ENCODE peak calls at places on chromosomes 1 and 21, in seven cellular contexts. B is AG10803, G is foreskin fibroblast, P is transverse colon, F is endothelial cell of umbilical vein, T is epithelial cell of esophagus, K is fibroblast of mammary gland. S is an unnamed sample.

GRCh38 chr1:41650176-41650519 is 165.7 kb upstream of the EDN2 start:
- DNase-seq in G (peak; percentile 20), P (no peak), T (no peak), F (no peak), B (peak; percentile 61), K (peak; percentile 22), S (no peak)

GRCh38 chr1:224181453-224181810 is 1.6 kb upstream of the DEGS1 start:
- DNase-seq in P (no peak), K (no peak), B (no peak), G (no peak), T (no peak), F (no peak), S (no peak)

GRCh38 chr1:17572264-17572985 is 32.9 kb downstream of the ARHGEF10L start:
- DNase-seq in P (peak; percentile 60), K (no peak), T (no peak), G (no peak), F (no peak), B (no peak), S (no peak)

GRCh38 chr1:226949401-226949800 is 9.3 kb downstream of the COQ8A start:
- DNase-seq in K (no peak), P (no peak), F (no peak), B (no peak), G (no peak), T (no peak), S (no peak)

GRCh38 chr1:17120962-17121837 is 1.9 kb upstream of the PADI2 start:
- DNase-seq in P (no peak), K (peak; percentile 29), T (no peak), F (no peak), B (peak; percentile 18), G (peak; percentile 20), S (peak; percentile 55)

GRCh38 chr1:79082233-79082632 is 75.7 kb upstream of the ADGRL4 start:
- DNase-seq in T (no peak), F (peak; percentile 18), B (no peak), P (no peak), G (no peak), K (no peak), S (no peak)

GRCh38 chr1:7574121-7575040 is 196.7 kb upstream of the VAMP3 start:
- DNase-seq in G (no peak), T (no peak), B (no peak), K (peak; percentile 4), F (peak; percentile 56), P (no peak), S (no peak)

GRCh38 chr1:143720087-143721023 is 251.4 kb downstream of the FAM72C start:
- DNase-seq in P (peak; percentile 44), G (no peak), T (peak; percentile 48), K (peak; percentile 30), F (no peak), B (no peak), S (no peak)

GRCh38 chr1:36644556-36644955 is 161.8 kb upstream of the CSF3R start:
- DNase-seq in P (no peak), G (no peak), B (no peak), K (no peak), F (no peak), T (no peak), S (no peak)

GRCh38 chr1:96538883-96539282 is 182.7 kb upstream of the PTBP2 start:
- DNase-seq in T (peak; percentile 20), K (peak; percentile 98), F (no peak), G (peak; percentile 96), B (peak; percentile 97), P (peak; percentile 32), S (peak; percentile 99)

GRCh38 chr21:14878971-14879370 is 185.8 kb downstream of the NRIP1 start:
- DNase-seq in B (no peak), T (peak; percentile 81), F (no peak), G (no peak), K (no peak), P (no peak), S (no peak)

GRCh38 chr1:39508857-39509305 is 17.4 kb downstream of the BMP8A start:
- DNase-seq in F (no peak), B (peak; percentile 40), P (no peak), K (peak; percentile 68), T (peak; percentile 30), G (no peak), S (peak; percentile 25)

GRCh38 chr1:212607206-212607923 is 1.2 kb upstream of the ATF3 start:
- DNase-seq in F (peak; percentile 24), K (no peak), P (peak; percentile 55), T (no peak), B (no peak), G (peak; percentile 28), S (no peak)

GRCh38 chr1:228459091-228459993 is 27.8 kb upstream of the RNF187 start:
- DNase-seq in G (peak; percentile 89), F (peak; percentile 66), T (peak; percentile 86), P (peak; percentile 58), K (peak; percentile 85), B (peak; percentile 83), S (peak; percentile 86)

GRCh38 chr1:50271968-50272578 is 151.2 kb downstream of the DMRTA2 start:
- DNase-seq in B (peak; percentile 13), P (peak; percentile 40), K (peak; percentile 31), F (peak; percentile 3), G (peak; percentile 60), T (peak; percentile 34), S (no peak)

GRCh38 chr1:222061711-222062359 is 319.9 kb upstream of the DUSP10 start:
- DNase-seq in F (no peak), B (no peak), T (no peak), P (no peak), G (no peak), K (peak; percentile 11), S (no peak)

GRCh38 chr21:38805282-38806152 is at the start of gene ETS2:
- DNase-seq in F (peak; percentile 81), K (peak; percentile 88), B (peak; percentile 87), G (peak; percentile 95), P (peak; percentile 93), T (peak; percentile 97), S (peak; percentile 92)

GRCh38 chr1:3890389-3891328 is 9.4 kb downstream of the C1orf174 start:
- DNase-seq in F (no peak), K (no peak), G (no peak), B (no peak), T (no peak), P (no peak), S (no peak)

GRCh38 chr21:30710499-30710898 is 8.1 kb downstream of the KRTAP21-3 start:
- DNase-seq in T (peak; percentile 86), B (no peak), F (no peak), P (no peak), K (no peak), G (no peak), S (no peak)

GRCh38 chr1:64318428-64318827 is 115.0 kb downstream of the UBE2U start:
- DNase-seq in P (no peak), F (no peak), B (peak; percentile 25), T (no peak), K (no peak), G (peak; percentile 10), S (no peak)

GRCh38 chr1:153919879-153920852 is 2.6 kb downstream of the GATAD2B start:
- DNase-seq in F (peak; percentile 29), T (peak; percentile 15), B (peak; percentile 28), P (no peak), G (peak; percentile 69), K (peak; percentile 53), S (peak; percentile 47)
- TF ChIP-seq CTCF in F (no peak), T (peak; percentile 28), B (peak; percentile 46), P (no peak), G (peak; percentile 24), K (peak; percentile 34), S (peak; percentile 51)

GRCh38 chr1:214604543-214604942 is 1.5 kb downstream of the CENPF start:
- DNase-seq in K (peak; percentile 33), P (no peak), F (peak; percentile 10), G (peak; percentile 71), B (peak; percentile 40), T (no peak), S (no peak)
- H3K4me3 ChIP-seq in K (peak overlapping the region; percentile 94), P (no peak overlapping the region), F (peak overlapping the region; percentile 80), G (peak overlapping the region; percentile 71), B (peak overlapping the region; percentile 78), T (peak overlapping the region; percentile 82), S (peak overlapping the region; percentile 82)

GRCh38 chr21:42127164-42128125 is 56.3 kb downstream of the UMODL1 start:
- DNase-seq in B (no peak), P (no peak), G (no peak), T (no peak), F (no peak), K (no peak), S (no peak)

GRCh38 chr21:42124826-42125570 is 53.9 kb downstream of the UMODL1 start:
- DNase-seq in B (no peak), P (no peak), K (no peak), G (no peak), F (no peak), T (no peak), S (no peak)

GRCh38 chr21:42124081-42124480 is 53.0 kb downstream of the UMODL1 start:
- DNase-seq in T (no peak), B (no peak), K (no peak), G (no peak), P (no peak), F (no peak), S (no peak)

GRCh38 chr21:42123509-42123908 is 52.4 kb downstream of the UMODL1 start:
- DNase-seq in B (no peak), G (no peak), K (no peak), P (no peak), T (no peak), F (no peak), S (no peak)

DNA sequence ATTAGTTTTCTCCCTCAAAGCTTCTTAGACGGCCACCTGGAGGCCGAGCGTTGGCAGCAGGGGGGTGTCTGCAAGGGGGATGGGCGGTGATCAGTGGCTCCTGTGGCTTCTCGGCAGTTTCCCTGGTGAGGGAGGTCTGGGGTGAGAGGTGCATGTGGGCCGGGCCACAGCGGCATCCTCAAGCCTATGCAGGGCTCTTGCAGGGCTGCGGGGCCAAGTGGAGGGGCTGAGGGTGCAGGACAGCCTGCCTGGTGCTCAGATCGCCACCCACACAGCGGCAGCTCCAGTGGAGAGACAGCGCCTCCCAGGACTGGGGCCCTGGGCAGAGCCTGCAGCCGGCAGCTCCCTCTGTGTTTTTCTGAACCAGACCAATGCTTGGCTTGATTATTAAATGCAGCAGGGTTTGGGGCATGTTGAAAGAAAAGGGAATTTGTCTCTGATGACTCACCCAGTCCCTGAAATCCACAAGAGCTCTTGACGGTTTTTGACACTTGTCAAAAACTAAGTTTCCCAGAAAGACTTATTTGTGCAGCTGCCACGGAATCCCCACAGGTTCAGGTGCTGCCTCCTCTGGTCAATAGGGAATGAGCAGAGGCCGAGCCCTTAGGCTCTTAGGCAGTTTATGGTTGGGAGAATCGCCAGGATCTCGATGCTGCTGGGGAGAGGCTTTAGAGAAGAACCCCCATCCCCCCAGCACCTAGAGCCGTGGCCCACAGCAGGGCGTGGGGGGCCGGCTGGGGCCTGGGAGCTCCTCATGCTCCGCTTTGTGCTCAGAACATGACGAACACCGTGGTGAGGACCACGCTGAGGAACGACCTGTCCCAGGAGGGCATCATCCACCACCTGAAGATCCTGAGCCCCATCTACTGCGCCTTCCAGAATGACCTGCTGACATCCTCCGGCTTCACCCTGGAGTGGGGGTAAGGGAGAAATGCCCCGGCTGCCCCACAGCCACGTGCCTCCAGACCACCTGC is 54.7 kb downstream of the UMODL1 start:
- DNase-seq in B (peak; percentile 69), T (peak; percentile 41), G (peak; percentile 61), P (no peak), F (no peak), K (peak; percentile 64), S (peak; percentile 33)
- TF ChIP-seq CTCF in B (peak; percentile 19), T (peak; percentile 38), G (no peak), P (no peak), F (no peak), K (peak; percentile 22), S (peak; percentile 14)

DNA sequence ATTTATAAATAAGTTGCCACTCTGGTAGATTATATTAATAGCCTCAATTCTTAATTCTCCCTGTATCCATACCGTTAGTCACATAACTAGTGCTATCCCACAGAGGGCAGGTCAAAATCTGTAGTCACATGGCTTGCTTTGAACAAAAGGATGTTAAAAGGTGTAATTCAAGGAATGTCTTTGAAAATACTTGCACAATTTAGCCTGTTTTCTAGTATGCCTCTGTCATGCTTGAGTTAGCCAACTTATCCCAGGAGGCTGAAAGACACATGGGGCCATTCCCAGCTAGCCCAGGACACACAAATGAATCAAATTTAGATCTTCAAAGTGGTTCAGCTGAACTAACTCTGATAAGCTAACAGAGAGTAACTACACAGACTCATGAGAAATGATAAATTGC is 758.5 kb upstream of the NEGR1 start:
- DNase-seq in B (no peak), G (no peak), P (no peak), K (no peak), F (no peak), T (no peak), S (no peak)
- H3K4me3 ChIP-seq in B (no peak overlapping the region), G (no peak overlapping the region), P (no peak overlapping the region), K (no peak overlapping the region), F (no peak overlapping the region), T (no peak overlapping the region), S (no peak overlapping the region)

S was measured in fibroblast of the aortic adventitia.